ENCODE peak calls at places on chromosomes 13 and 19, in five cellular contexts. R is HAP-1; A is cardiac muscle cell; E is naive thymus-derived CD4-positive, alpha-beta T cell; Z is A172. H is an unnamed sample.

GRCh38 chr19:47518139-47518538 is 3.3 kb upstream of the NAPA start:
- DNase-seq in R (no peak), A (no peak), E (peak), Z (no peak), H (no peak)

GRCh38 chr19:52188822-52189744 is 769 bp upstream of the PPP2R1A start:
- DNase-seq in R (peak), A (no peak), E (no peak), Z (no peak), H (no peak)

GRCh38 chr19:7494416-7495098 is 5.7 kb upstream of the PEX11G start:
- DNase-seq in R (no peak), A (peak), E (no peak), Z (no peak), H (no peak)

GRCh38 chr19:52258426-52258825 is 11.0 kb upstream of the ZNF766 start:
- DNase-seq in R (no peak), A (peak), E (no peak), Z (no peak), H (no peak)

GRCh38 chr19:18379803-18380747 is 5.9 kb upstream of the GDF15 start:
- DNase-seq in R (no peak), A (peak), E (no peak), Z (peak), H (no peak)

GRCh38 chr13:87999791-88000190 is 328.6 kb downstream of the SLITRK5 start:
- DNase-seq in R (no peak), A (no peak), E (no peak), Z (peak), H (peak)

GRCh38 chr19:513368-514165 is 6.3 kb downstream of the TPGS1 start:
- DNase-seq in R (no peak), A (no peak), E (no peak), Z (no peak), H (no peak)

GRCh38 chr19:39106201-39106600 is 19.4 kb upstream of the PAK4 start:
- DNase-seq in R (no peak), A (no peak), E (no peak), Z (no peak), H (no peak)

GRCh38 chr13:75996582-75996981 is 360.5 kb downstream of the LMO7 start:
- DNase-seq in R (no peak), A (no peak), E (no peak), Z (no peak), H (no peak)

GRCh38 chr13:41137951-41138350 is 5.3 kb upstream of the KBTBD6 start:
- DNase-seq in R (no peak), A (peak), E (no peak), Z (peak), H (no peak)

GRCh38 chr19:13953021-13953531 is 767 bp downstream of the DCAF15 start:
- DNase-seq in R (peak), A (peak), E (no peak), Z (peak), H (no peak)

GRCh38 chr13:49893591-49893990 is 42.5 kb downstream of the SPRYD7 start:
- DNase-seq in R (no peak), A (no peak), E (no peak), Z (no peak), H (no peak)

GRCh38 chr13:65985632-65986031 is 1244.5 kb downstream of the PCDH9 start:
- DNase-seq in R (peak), A (no peak), E (no peak), Z (no peak), H (no peak)

GRCh38 chr13:95485045-95485517 is 67.4 kb upstream of the CLDN10 start:
- DNase-seq in R (no peak), A (peak), E (no peak), Z (peak), H (no peak)

GRCh38 chr19:35086455-35086854 is 29.2 kb upstream of the FXYD3 start:
- DNase-seq in R (no peak), A (no peak), E (no peak), Z (no peak), H (no peak)